ENCODE peak calls at places on chromosome 20, in five cellular contexts. H is PC-3, R is hepatocyte, T is GM23338, Z is GM23248. L is an unnamed sample.

GRCh38 chr20:3410464-3410863 is 3.0 kb upstream of the DNAAF9 start:
- DNase-seq in H (no peak), R (no peak), T (no peak), Z (no peak), L (no peak)

GRCh38 chr20:7627734-7628663 is 312.3 kb downstream of the HAO1 start:
- DNase-seq in H (peak; percentile 93), R (no peak), T (no peak), Z (peak; percentile 80), L (no peak)

GRCh38 chr20:5928831-5929715 is 21.3 kb downstream of the TRMT6 start:
- DNase-seq in H (no peak), R (no peak), T (no peak), Z (no peak), L (no peak)

GRCh38 chr20:49909499-49910339 is 5.6 kb downstream of the SPATA2 start:
- DNase-seq in H (no peak), R (peak; percentile 68), T (peak; percentile 59), Z (no peak), L (no peak)

GRCh38 chr20:13783528-13783927 is 1.2 kb downstream of the ESF1 start:
- DNase-seq in H (no peak), R (no peak), T (peak; percentile 4), Z (no peak), L (no peak)

GRCh38 chr20:55888655-55889054 is 116.7 kb downstream of the CBLN4 start:
- DNase-seq in H (peak; percentile 14), R (no peak), T (no peak), Z (no peak), L (no peak)

GRCh38 chr20:46215913-46216707 is 92.2 kb downstream of the CDH22 start:
- DNase-seq in H (peak; percentile 65), R (peak; percentile 76), T (peak; percentile 80), Z (peak; percentile 15), L (peak; percentile 67)

GRCh38 chr20:36246410-36246809 is 10.1 kb downstream of the AAR2 start:
- DNase-seq in H (no peak), R (no peak), T (no peak), Z (no peak), L (no peak)

GRCh38 chr20:50369225-50370035 is 140.8 kb upstream of the PTPN1 start:
- DNase-seq in H (no peak), R (peak; percentile 77), T (no peak), Z (no peak), L (no peak)

GRCh38 chr20:50415516-50416268 is 94.5 kb upstream of the PTPN1 start:
- DNase-seq in H (peak; percentile 95), R (peak; percentile 70), T (peak; percentile 46), Z (peak; percentile 94), L (peak; percentile 50)

GRCh38 chr20:15528386-15529111 is 1044.7 kb downstream of the KIF16B start:
- DNase-seq in H (no peak), R (peak; percentile 19), T (no peak), Z (no peak), L (no peak)

GRCh38 chr20:59884494-59884893 is 48.9 kb downstream of the SYCP2 start:
- DNase-seq in H (no peak), R (no peak), T (no peak), Z (no peak), L (no peak)

GRCh38 chr20:50245561-50246366 is 55.1 kb downstream of the CEBPB start:
- DNase-seq in H (peak; percentile 75), R (peak; percentile 58), T (no peak), Z (peak; percentile 68), L (peak; percentile 23)

GRCh38 chr20:42010090-42010489 is 391.9 kb upstream of the CHD6 start:
- DNase-seq in H (no peak), R (no peak), T (no peak), Z (no peak), L (no peak)

GRCh38 chr20:48238326-48238725 is 453.0 kb upstream of the SULF2 start:
- DNase-seq in H (peak; percentile 59), R (no peak), T (no peak), Z (peak; percentile 80), L (no peak)

GRCh38 chr20:967796-968742 is 34.0 kb downstream of the RSPO4 start:
- DNase-seq in H (peak; percentile 33), R (no peak), T (peak; percentile 71), Z (peak; percentile 31), L (peak; percentile 91)

GRCh38 chr20:39214778-39215177 is 252.6 kb downstream of the DHX35 start:
- DNase-seq in H (no peak), R (no peak), T (peak; percentile 57), Z (no peak), L (no peak)
- H3K9me2 ChIP-seq in H (no peaks in the 10 kb centered on the region), R (no peaks in the 10 kb centered on the region), T (no peaks in the 10 kb centered on the region), Z (no peaks in the 10 kb centered on the region), L (no peaks in the 10 kb centered on the region)

GRCh38 chr20:32150291-32150848 is 40.9 kb downstream of the TM9SF4 start:
- DNase-seq in H (no peak), R (no peak), T (no peak), Z (no peak), L (no peak)

GRCh38 chr20:32153156-32153665 is 43.7 kb downstream of the TM9SF4 start:
- DNase-seq in H (no peak), R (no peak), T (no peak), Z (no peak), L (no peak)

GRCh38 chr20:32152421-32153155 is 43.1 kb downstream of the TM9SF4 start:
- DNase-seq in H (no peak), R (peak; percentile 60), T (no peak), Z (no peak), L (no peak)

GRCh38 chr20:32153771-32154170 is 44.3 kb downstream of the TM9SF4 start:
- DNase-seq in H (no peak), R (no peak), T (no peak), Z (no peak), L (no peak)

DNA sequence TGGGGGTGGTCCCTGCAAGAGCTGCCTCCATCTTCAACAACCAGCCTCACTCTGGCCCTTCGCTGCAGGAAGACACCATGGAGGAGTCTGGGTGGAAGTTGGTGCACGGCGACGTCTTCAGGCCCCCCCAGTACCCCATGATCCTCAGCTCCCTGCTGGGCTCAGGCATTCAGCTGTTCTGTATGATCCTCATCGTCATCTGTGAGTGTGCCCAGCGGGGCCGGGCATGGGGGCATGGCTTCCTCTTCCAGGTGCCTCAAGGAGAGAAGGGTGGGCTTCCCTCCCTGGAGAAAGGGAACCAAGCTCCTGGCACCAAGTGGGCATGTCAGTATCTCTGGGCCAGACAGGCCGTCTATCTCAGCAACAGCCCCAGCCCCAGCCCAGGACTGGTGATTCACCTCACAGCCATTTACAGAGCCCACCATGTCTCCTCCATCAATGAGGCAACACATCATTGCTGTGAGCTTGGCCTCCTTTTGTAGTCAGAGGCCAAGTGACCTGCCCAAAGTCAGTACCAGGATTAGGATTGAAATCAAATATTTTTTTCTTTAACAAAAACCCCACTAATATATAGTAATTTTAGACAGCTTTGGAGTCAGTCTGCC is 40.2 kb downstream of the TM9SF4 start:
- DNase-seq in H (no peak), R (no peak), T (no peak), Z (no peak), L (no peak)
- H3K9me2 ChIP-seq in H (no peaks in the 10 kb centered on the region), R (no peaks in the 10 kb centered on the region), T (no peaks in the 10 kb centered on the region), Z (no peaks in the 10 kb centered on the region), L (no peaks in the 10 kb centered on the region)

GRCh38 chr20:38040276-38040675 is 6.7 kb downstream of the RPRD1B start:
- DNase-seq in H (no peak), R (no peak), T (no peak), Z (no peak), L (no peak)
- H3K9me2 ChIP-seq in H (no peaks in the 10 kb centered on the region), R (no peaks in the 10 kb centered on the region), T (no peaks in the 10 kb centered on the region), Z (no peaks in the 10 kb centered on the region), L (no peaks in the 10 kb centered on the region)

GRCh38 chr20:19071902-19072498 is 140.4 kb upstream of the SLC24A3 start:
- DNase-seq in H (no peak), R (no peak), T (no peak), Z (no peak), L (no peak)
- H3K9me2 ChIP-seq in H (no peaks in the 10 kb centered on the region), R (no peaks in the 10 kb centered on the region), T (peaks cover 6% of the 10 kb centered on the region), Z (no peaks in the 10 kb centered on the region), L (no peaks in the 10 kb centered on the region)

GRCh38 chr20:53934421-53935352 is 135.7 kb downstream of the BCAS1 start:
- DNase-seq in H (peak; percentile 40), R (no peak), T (peak; percentile 53), Z (peak; percentile 91), L (no peak)
- H3K9me2 ChIP-seq in H (no peaks in the 10 kb centered on the region), R (no peaks in the 10 kb centered on the region), T (no peaks in the 10 kb centered on the region), Z (no peaks in the 10 kb centered on the region), L (no peaks in the 10 kb centered on the region)

GRCh38 chr20:20411382-20411781 is 43.5 kb downstream of the INSM1 start:
- DNase-seq in H (no peak), R (no peak), T (no peak), Z (no peak), L (no peak)
- H3K9me2 ChIP-seq in H (no peaks in the 10 kb centered on the region), R (no peaks in the 10 kb centered on the region), T (no peaks in the 10 kb centered on the region), Z (no peaks in the 10 kb centered on the region), L (no peaks in the 10 kb centered on the region)

GRCh38 chr20:11094196-11094595 is 420.4 kb upstream of the JAG1 start:
- DNase-seq in H (no peak), R (no peak), T (no peak), Z (no peak), L (no peak)
- H3K9me2 ChIP-seq in H (no peaks in the 10 kb centered on the region), R (no peaks in the 10 kb centered on the region), T (no peaks in the 10 kb centered on the region), Z (peaks cover 3% of the 10 kb centered on the region), L (no peaks in the 10 kb centered on the region)

DNA sequence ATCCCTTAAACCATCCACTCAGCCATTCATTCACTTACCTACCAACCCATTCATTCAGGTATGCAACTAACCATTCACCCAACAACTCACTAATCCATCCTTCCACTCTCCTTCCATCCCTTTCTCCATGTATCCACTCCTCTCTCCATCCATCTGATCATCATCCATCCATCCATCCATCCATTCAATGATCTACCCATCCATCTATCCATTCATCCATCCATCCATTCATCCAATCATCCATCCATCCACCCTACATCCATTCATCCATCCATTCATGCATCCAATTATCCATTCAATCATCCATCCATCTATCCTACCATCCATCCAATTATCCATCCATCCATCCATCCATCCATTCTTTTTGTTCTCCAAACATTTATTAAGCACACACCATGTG is 13.8 kb upstream of the BCAS1 start:
- DNase-seq in H (no peak), R (no peak), T (no peak), Z (no peak), L (no peak)
- H3K9me2 ChIP-seq in H (no peaks in the 10 kb centered on the region), R (no peaks in the 10 kb centered on the region), T (no peaks in the 10 kb centered on the region), Z (no peaks in the 10 kb centered on the region), L (no peaks in the 10 kb centered on the region)

DNA sequence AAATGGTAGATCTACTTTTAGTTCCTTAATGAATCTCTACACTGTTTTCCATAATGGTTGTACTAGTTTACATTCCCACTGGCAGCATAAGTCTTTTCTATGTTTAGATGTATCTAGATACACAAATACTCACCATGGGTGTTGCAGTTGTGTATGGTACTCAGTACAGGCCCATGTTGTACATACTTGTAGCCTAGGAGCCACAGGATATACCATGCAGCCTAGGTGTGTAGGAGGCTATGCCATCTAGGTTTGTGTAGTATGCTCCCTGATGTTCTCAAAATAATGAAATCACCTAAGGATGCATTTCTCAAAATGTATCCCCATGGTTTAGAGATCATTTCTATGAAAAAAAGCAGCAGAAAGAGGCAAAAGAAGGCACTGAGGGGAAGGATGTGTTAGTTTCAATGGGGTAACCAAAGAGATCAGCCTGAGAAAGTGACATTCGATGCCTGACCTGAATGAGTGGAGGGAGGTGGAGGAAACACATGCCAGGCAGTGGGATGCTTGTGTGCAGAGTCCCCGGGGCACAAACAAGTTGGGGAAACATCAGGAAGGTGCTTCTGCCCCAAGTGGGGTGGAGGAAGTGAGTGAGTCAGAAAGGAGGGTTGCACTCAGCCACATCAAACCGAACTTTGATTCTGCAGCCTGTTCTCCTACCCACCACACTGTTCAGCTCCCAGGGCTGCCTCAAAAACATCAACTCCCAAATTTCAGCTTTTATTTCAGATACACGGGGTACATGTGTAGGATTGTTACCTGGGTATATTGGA is 191.2 kb downstream of the ZNF217 start:
- DNase-seq in H (no peak), R (no peak), T (no peak), Z (no peak), L (no peak)
- H3K9me2 ChIP-seq in H (no peaks in the 10 kb centered on the region), R (no peaks in the 10 kb centered on the region), T (no peaks in the 10 kb centered on the region), Z (no peaks in the 10 kb centered on the region), L (no peaks in the 10 kb centered on the region)